ENCODE peak calls at places on chromosomes 11 and 22, in four cellular contexts. U is OCI-LY7, V is brain microvascular endothelial cell, W is IMR-90. H is an unnamed sample.
A peak's percentile ranks its signal among the peaks of the same experiment; 100 is the strongest.

GRCh38 chr11:69486773-69487266 is 5.4 kb downstream of the LINC01488 start:
- DNase-seq in U (no peak), V (no peak), W (no peak), H (no peak)

GRCh38 chr22:46995501-46996360 is 233.3 kb downstream of the TBC1D22A start:
- DNase-seq in U (no peak), V (no peak), W (no peak), H (no peak)

GRCh38 chr11:124656759-124657627 is 16.5 kb downstream of the SIAE start:
- DNase-seq in U (no peak), V (peak; percentile 60), W (peak; percentile 66), H (no peak)

GRCh38 chr11:101401245-101401644 is 182.6 kb downstream of the TRPC6 start:
- DNase-seq in U (no peak), V (peak; percentile 48), W (peak; percentile 53), H (no peak)

GRCh38 chr11:122895591-122895990 is 13.0 kb downstream of the JHY start:
- DNase-seq in U (no peak), V (no peak), W (no peak), H (no peak)

GRCh38 chr11:61602775-61603569 is 22.1 kb upstream of the SYT7 start:
- DNase-seq in U (no peak), V (peak; percentile 66), W (peak; percentile 96), H (no peak)

GRCh38 chr22:39520874-39521857 is 804 bp downstream of the ATF4 start:
- DNase-seq in U (peak; percentile 78), V (peak; percentile 72), W (peak; percentile 73), H (no peak)

GRCh38 chr11:117097567-117098268 is 510 bp downstream of the SIK3 start:
- DNase-seq in U (peak; percentile 66), V (no peak), W (no peak), H (no peak)

GRCh38 chr11:112610494-112610893 is 349.8 kb upstream of the PLET1 start:
- DNase-seq in U (no peak), V (no peak), W (no peak), H (no peak)
- TF ChIP-seq CTCF in U (no peak), V (no peak), W (no peak), H (no peak)

DNA sequence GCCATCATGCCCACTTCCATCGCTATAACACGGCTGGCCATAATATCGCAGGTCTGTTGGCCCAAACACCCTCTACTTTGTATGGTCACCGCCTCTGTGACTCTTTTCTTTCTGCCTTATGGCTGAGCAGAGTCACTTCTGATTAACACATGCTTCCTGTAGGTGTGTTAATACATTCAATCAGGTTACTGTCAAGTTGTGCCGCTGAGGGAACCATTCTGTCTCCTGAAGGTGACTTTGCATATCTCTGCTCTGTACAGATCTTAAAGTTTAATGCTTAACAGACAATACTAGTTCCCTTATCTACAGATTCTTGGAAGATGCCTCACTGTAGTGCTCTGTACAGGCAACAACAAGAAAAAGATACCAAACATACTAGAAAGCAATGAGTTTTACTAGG is 393.1 kb downstream of the CADM1 start:
- DNase-seq in U (no peak), V (no peak), W (no peak), H (no peak)
- H3K4me3 ChIP-seq in U (no peak overlapping the region), V (no peak overlapping the region), W (no peak overlapping the region), H (no peak overlapping the region)

GRCh38 chr11:118640332-118641154 is 33.1 kb downstream of the PHLDB1 start:
- DNase-seq in U (no peak), V (no peak), W (no peak), H (no peak)
- TF ChIP-seq CTCF in U (no peak), V (no peak), W (no peak), H (peak; percentile 12)

GRCh38 chr22:50057868-50058311 is at the start of gene TTLL8:
- DNase-seq in U (no peak), V (no peak), W (no peak), H (no peak)
- H3K4me3 ChIP-seq in U (no peak within 1 kb of the TSS), V (no peak within 1 kb of the TSS), W (no peak within 1 kb of the TSS), H (no peak within 1 kb of the TSS)

GRCh38 chr11:134071306-134071705 is 2.4 kb downstream of the JAM3 start:
- DNase-seq in U (no peak), V (no peak), W (no peak), H (no peak)

GRCh38 chr11:134069996-134070845 is 1.3 kb downstream of the JAM3 start:
- DNase-seq in U (no peak), V (no peak), W (no peak), H (no peak)

GRCh38 chr11:134069426-134069921 is 602 bp downstream of the JAM3 start:
- DNase-seq in U (no peak), V (peak; percentile 9), W (peak; percentile 31), H (no peak)

GRCh38 chr11:134074346-134074745 is 5.5 kb downstream of the JAM3 start:
- DNase-seq in U (no peak), V (peak; percentile 62), W (no peak), H (no peak)

DNA sequence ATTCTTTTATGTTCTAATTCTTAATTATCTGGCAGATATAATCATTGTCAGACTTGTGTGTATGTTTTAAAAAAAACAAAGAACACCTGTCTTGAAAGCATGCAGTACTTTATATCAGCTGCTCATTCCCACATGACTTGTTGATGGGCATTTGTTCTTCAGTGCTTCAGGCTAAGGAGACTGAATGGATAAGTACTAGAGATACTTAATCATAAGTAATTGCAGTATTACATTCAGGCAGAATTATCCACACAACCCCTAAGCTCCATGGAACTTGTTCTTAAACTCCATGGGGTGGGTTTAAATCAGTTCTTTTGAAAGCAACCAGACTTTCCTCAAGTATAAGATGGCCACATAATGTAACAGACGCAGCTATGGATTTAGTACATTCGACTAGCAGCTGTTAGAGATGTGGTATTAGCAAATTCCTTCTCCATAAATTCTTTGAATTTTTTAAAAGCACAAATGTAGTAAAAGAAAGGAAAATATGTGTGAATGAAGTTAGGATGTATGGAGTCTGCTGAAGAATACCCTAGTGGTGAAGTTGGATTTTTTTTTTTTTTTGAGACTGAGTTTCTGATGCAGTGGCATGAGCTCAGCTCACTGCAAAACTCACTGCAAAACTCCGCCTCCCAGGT is 3.0 kb downstream of the JAM3 start:
- DNase-seq in U (no peak), V (no peak), W (peak; percentile 16), H (no peak)
- TF ChIP-seq CTCF in U (no peak), V (peak; percentile 13), W (no peak), H (no peak)

GRCh38 chr22:20979940-20980453 is 2.1 kb upstream of the LZTR1 start:
- DNase-seq in U (no peak), V (no peak), W (no peak), H (no peak)
- H3K4me3 ChIP-seq in U (no peak overlapping the region), V (peak overlapping the region; percentile 29), W (no peak overlapping the region), H (no peak overlapping the region)

DNA sequence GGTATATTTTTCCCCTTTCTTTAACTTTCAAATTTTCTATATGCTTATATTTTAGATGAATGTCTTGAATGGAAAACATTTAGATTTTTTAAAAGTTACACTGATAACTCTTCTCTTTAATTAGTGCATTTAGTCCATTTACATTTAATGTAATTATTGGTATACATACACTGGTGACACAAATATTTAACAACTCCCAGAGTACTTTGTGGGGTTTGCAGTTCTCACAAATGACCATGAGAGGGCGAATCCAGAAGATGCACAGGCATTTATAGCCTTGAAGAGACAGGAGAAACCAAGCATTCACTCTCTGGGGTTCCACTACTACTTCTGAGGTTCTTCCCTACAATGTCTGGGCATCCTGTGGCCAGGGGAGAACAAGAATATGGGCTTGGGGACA is 125.1 kb downstream of the TIMP3 start:
- DNase-seq in U (peak; percentile 47), V (peak; percentile 39), W (peak; percentile 34), H (no peak)
- TF ChIP-seq CTCF in U (peak; percentile 82), V (peak; percentile 76), W (peak; percentile 55), H (peak; percentile 64)

H was measured in GM12864.